ENCODE peak calls at places on chromosomes 16 and 17, in ten cellular contexts. Y, S, Q, C, F, E, D, O, X and J are unnamed samples.

GRCh38 chr16:87451563-87452210 is 41.1 kb downstream of the ZCCHC14 start:
- DNase-seq in Y (no peak), S (no peak), Q (no peak), C (no peak), F (no peak), E (no peak), D (no peak), O (no peak), X (no peak), J (no peak)

GRCh38 chr17:17448723-17449122 is 28.1 kb upstream of the MED9 start:
- DNase-seq in Y (no peak), S (no peak), Q (no peak), C (no peak), F (no peak), E (no peak), D (no peak), O (no peak), X (no peak), J (no peak)

GRCh38 chr16:67723940-67724339 is 4.8 kb upstream of the GFOD2 start:
- DNase-seq in Y (no peak), S (no peak), Q (no peak), C (no peak), F (peak), E (no peak), D (no peak), O (no peak), X (no peak), J (no peak)

GRCh38 chr16:3819741-3820724 is 60.5 kb downstream of the CREBBP start:
- DNase-seq in Y (peak), S (no peak), Q (no peak), C (peak), F (no peak), E (peak), D (no peak), O (no peak), X (peak), J (no peak)

GRCh38 chr17:69093279-69093789 is 32.6 kb upstream of the ABCA9 start:
- DNase-seq in Y (no peak), S (no peak), Q (no peak), C (no peak), F (no peak), E (peak), D (no peak), O (no peak), X (no peak), J (no peak)

GRCh38 chr17:72569193-72569946 is 448.6 kb downstream of the SOX9 start:
- DNase-seq in Y (no peak), S (no peak), Q (no peak), C (no peak), F (no peak), E (no peak), D (no peak), O (no peak), X (no peak), J (no peak)

GRCh38 chr16:87382023-87382785 is 1.4 kb downstream of the FBXO31 start:
- DNase-seq in Y (no peak), S (peak), Q (no peak), C (no peak), F (no peak), E (no peak), D (no peak), O (no peak), X (no peak), J (no peak)

GRCh38 chr17:50580636-50581035 is 20.1 kb downstream of the CACNA1G start:
- DNase-seq in Y (no peak), S (no peak), Q (no peak), C (no peak), F (no peak), E (no peak), D (no peak), O (no peak), X (no peak), J (no peak)

GRCh38 chr16:88514070-88514469 is 56.1 kb upstream of the ZC3H18 start:
- DNase-seq in Y (no peak), S (no peak), Q (no peak), C (no peak), F (no peak), E (no peak), D (no peak), O (no peak), X (no peak), J (no peak)

GRCh38 chr17:75513667-75514052 is 1.7 kb downstream of the CASKIN2 start:
- DNase-seq in Y (no peak), S (peak), Q (no peak), C (no peak), F (peak), E (no peak), D (no peak), O (no peak), X (no peak), J (no peak)

GRCh38 chr16:56861092-56861610 is 3.9 kb upstream of the SLC12A3 start:
- DNase-seq in Y (no peak), S (peak), Q (peak), C (peak), F (no peak), E (peak), D (no peak), O (no peak), X (no peak), J (no peak)

DNA sequence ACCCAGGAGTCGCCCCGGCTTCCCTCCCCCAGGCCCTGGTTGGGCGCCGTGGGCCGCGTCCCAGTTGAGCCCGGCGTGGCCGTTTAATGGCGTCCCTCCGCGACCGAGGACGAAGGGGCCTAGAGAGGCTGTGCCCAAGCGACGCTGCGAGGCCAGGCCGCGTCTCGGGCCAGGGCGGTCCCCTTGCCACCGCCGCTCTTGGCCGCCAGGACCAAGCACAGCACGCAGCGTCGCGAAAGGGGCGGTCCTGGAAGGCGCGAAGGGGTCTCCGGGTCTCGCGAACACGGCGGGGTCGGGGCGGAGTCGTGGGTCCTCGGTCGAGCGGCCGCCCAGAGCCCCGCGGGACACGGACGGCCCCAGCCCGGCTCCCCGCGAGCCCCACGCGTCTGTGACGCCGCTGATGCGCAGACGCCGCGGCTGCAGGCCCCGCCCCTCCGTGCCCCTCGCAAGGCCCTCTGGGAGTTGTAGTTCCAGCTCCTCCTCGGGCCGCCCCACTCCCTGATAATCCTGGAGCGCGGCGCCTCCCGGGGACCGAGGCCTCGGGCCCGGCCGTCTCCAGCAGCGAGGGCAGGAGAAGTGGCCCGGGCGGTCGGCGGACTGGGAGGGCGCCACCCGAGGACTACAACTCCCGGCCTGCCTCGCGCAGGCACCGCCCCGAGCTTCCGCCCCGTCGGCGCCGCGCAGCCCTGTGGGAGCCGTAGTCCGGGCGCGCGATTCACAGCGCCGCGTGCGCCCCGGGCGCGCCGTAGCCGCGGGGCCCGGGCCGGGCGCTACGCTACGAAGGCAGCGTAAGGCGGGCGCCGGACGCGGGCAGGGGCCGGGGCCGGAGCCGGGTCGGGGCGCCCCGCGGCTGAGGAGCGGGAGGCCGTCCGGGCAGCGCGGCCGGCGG is at the start of gene CAPN15:
- DNase-seq in Y (peak), S (peak), Q (peak), C (peak), F (peak), E (peak), D (peak), O (peak), X (peak), J (peak)
- TF ChIP-seq CTCF in Y (no peak), S (no peak), Q (no peak), C (no peak), F (peak), E (peak), D (peak), O (peak), X (no peak), J (peak)

DNA sequence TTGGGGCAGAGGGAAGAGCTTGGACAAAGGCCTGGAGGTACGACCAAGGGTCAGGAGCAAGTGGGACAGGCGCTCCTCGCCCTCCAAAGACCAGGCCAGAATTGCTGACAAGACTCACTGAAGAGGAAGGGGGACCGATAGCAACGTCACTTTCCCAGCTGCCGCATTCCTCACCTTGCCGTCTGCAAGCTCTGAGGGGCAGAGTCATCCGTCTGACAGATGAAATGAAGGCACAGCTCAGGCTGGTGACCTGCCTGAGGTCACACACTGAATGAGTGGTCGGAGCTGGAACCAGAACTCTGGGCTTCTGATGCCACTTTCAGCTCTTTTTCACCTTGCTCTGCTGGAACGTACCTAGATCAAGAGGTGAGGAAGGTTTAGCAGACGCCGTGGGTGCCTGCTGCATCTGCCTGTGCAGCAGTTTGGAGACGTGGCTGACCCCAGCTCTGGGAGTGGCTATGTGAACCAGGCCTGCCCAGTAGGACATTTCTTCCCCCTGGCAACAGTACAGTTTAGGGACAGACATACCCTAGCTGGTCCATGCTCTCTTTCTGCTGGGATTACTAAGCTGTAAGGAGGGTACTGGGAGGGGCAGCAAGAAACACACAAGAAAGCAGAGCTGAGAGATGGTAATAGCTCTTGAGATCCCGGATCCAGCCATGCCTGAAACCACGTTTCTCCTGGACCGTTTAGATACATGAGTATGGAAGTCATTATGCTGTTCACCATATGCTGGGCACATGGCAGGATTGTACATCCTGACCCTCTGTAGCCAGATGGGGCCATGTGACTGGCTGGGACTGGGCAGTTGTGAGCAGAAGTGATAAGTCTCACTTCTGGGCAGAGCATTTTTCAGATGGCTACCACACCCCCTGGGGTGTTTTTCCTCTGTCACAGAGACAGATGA is 50.8 kb downstream of the IL21R start:
- DNase-seq in Y (no peak), S (no peak), Q (peak), C (no peak), F (no peak), E (no peak), D (no peak), O (no peak), X (no peak), J (no peak)
- TF ChIP-seq CTCF in Y (no peak), S (no peak), Q (no peak), C (no peak), F (no peak), E (no peak), D (no peak), O (no peak), X (no peak), J (no peak)

GRCh38 chr17:67272312-67273050 is 27.5 kb upstream of the HELZ start:
- DNase-seq in Y (no peak), S (no peak), Q (peak), C (peak), F (no peak), E (no peak), D (no peak), O (no peak), X (no peak), J (no peak)
- TF ChIP-seq CTCF in Y (peak), S (no peak), Q (peak), C (peak), F (peak), E (peak), D (no peak), O (peak), X (peak), J (peak)

GRCh38 chr17:27671591-27671910 is 40.6 kb downstream of the LGALS9 start:
- DNase-seq in Y (no peak), S (no peak), Q (no peak), C (no peak), F (no peak), E (no peak), D (no peak), O (no peak), X (no peak), J (no peak)

GRCh38 chr17:27668488-27668823 is 37.5 kb downstream of the LGALS9 start:
- DNase-seq in Y (no peak), S (no peak), Q (no peak), C (no peak), F (no peak), E (no peak), D (no peak), O (no peak), X (no peak), J (no peak)

GRCh38 chr17:27669136-27669535 is 38.1 kb downstream of the LGALS9 start:
- DNase-seq in Y (no peak), S (no peak), Q (no peak), C (no peak), F (peak), E (no peak), D (no peak), O (no peak), X (no peak), J (no peak)

GRCh38 chr17:27669850-27670249 is 38.9 kb downstream of the LGALS9 start:
- DNase-seq in Y (no peak), S (no peak), Q (no peak), C (no peak), F (peak), E (no peak), D (no peak), O (no peak), X (no peak), J (no peak)

DNA sequence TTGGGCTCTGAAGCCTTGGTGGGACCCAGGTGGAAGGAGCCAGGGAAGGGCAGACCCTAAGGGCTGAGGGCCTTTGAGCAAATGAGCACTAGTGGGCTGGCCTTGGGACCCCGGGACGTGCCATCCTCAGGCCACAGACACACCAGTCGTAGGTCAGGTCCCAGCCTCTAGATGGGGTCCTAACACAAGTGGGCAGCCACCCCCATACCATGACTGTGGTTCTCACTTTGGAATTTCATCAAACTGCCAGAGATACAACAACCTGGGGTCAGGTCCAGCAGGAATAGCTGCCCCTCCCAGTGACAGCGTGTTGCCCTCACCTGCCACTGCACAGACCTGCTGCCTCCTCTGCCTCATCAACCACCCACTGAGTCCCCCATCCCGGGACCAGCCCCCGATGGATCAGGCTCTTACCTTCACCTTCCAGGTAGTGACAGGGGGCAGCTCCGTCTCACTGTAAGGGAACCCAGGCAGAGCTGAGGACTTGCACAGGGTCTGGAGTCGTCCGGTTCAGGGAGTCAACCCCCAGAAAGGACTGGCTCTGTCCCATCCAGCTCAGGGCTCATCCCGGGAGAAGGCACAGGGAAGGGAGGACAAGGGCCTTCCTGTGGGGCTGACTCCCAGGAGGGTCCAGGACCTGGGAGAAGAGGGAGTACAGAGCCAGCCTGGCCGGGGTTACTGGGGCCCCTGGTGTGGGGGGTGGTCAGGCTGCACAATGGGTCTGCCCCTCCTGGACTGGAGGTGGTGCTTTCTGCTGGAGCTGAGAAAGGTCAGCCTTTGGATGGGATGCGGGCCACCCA is 40.0 kb downstream of the LGALS9 start:
- DNase-seq in Y (no peak), S (no peak), Q (no peak), C (no peak), F (peak), E (no peak), D (no peak), O (no peak), X (no peak), J (no peak)
- TF ChIP-seq CTCF in Y (no peak), S (no peak), Q (no peak), C (no peak), F (no peak), E (no peak), D (no peak), O (no peak), X (no peak), J (no peak)